ENCODE peak calls at places on chromosomes 3 and 15, in ten cellular contexts. C is choroid plexus epithelial cell, V is fibroblast of the aortic adventitia, P is mammary epithelial cell, O is Peyer's patch, I is fibroblast of mammary gland, N is psoas muscle, F is astrocyte, L is GM23248, M is left ventricle myocardium inferior. H is an unnamed sample.

GRCh38 chr3:57876632-57877031 is 120.5 kb downstream of the SLMAP start:
- DNase-seq in P (no peak), I (no peak), O (no peak), N (no peak), V (no peak), L (no peak), F (no peak), C (no peak), M (no peak), H (no peak)

GRCh38 chr15:99275525-99276128 is 24.3 kb downstream of the LRRC28 start:
- DNase-seq in O (no peak), N (no peak), C (no peak), I (no peak), M (no peak), V (no peak), P (no peak), L (no peak), F (no peak), H (no peak)

GRCh38 chr3:7188551-7188950 is 327.6 kb downstream of the GRM7 start:
- DNase-seq in P (peak), M (no peak), C (peak), I (no peak), V (no peak), F (peak), O (no peak), L (no peak), N (no peak), H (peak)

GRCh38 chr3:13555753-13556152 is 6.8 kb downstream of the FBLN2 start:
- DNase-seq in P (no peak), I (no peak), V (no peak), F (no peak), O (no peak), C (no peak), N (peak), M (no peak), L (no peak), H (no peak)

GRCh38 chr15:39488498-39488897 is 92.4 kb upstream of the THBS1 start:
- DNase-seq in C (peak), V (peak), P (no peak), I (no peak), N (no peak), F (no peak), L (no peak), M (peak), O (no peak), H (no peak)

GRCh38 chr3:187742351-187743171 is 2.7 kb downstream of the BCL6 start:
- DNase-seq in C (peak), L (peak), N (peak), V (peak), I (peak), P (peak), F (peak), M (peak), O (peak), H (no peak)

GRCh38 chr3:140922634-140923033 is 19.0 kb upstream of the SLC25A36 start:
- DNase-seq in N (no peak), M (no peak), I (peak), L (peak), O (no peak), V (peak), C (peak), P (no peak), F (no peak), H (peak)

GRCh38 chr15:53453253-53454105 is 306.0 kb downstream of the WDR72 start:
- DNase-seq in I (no peak), F (no peak), N (no peak), M (no peak), C (no peak), V (no peak), P (no peak), O (no peak), L (no peak), H (no peak)

GRCh38 chr3:64889991-64890390 is 202.2 kb upstream of the ADAMTS9 start:
- DNase-seq in M (peak), O (no peak), L (no peak), C (peak), N (peak), P (no peak), V (no peak), I (no peak), F (no peak), H (peak)

GRCh38 chr15:76065267-76065666 is 5.5 kb downstream of the TMEM266 start:
- DNase-seq in C (no peak), L (no peak), O (no peak), I (no peak), P (no peak), F (no peak), V (no peak), N (no peak), M (no peak), H (no peak)

GRCh38 chr3:176430244-176430893 is 766.9 kb downstream of the TBL1XR1 start:
- DNase-seq in O (no peak), I (peak), V (peak), N (no peak), M (no peak), C (peak), F (peak), L (peak), P (peak), H (peak)

GRCh38 chr3:139111392-139112229 is 66.9 kb upstream of the PRR23C start:
- DNase-seq in N (peak), C (peak), F (peak), V (peak), L (peak), I (peak), M (peak), P (peak), O (peak), H (peak)

GRCh38 chr3:139108253-139108969 is 63.7 kb upstream of the PRR23C start:
- DNase-seq in C (no peak), P (no peak), V (no peak), O (no peak), M (no peak), F (no peak), I (no peak), N (no peak), L (no peak), H (no peak)

GRCh38 chr3:139109271-139109670 is 64.6 kb upstream of the PRR23C start:
- DNase-seq in V (no peak), C (no peak), P (no peak), M (no peak), N (no peak), F (no peak), I (no peak), O (no peak), L (no peak), H (no peak)

GRCh38 chr3:139112230-139112558 is 67.5 kb upstream of the PRR23C start:
- DNase-seq in P (no peak), N (no peak), V (no peak), M (no peak), C (no peak), O (no peak), I (no peak), L (no peak), F (no peak), H (no peak)

GRCh38 chr3:139110072-139110830 is 65.6 kb upstream of the PRR23C start:
- DNase-seq in F (no peak), I (no peak), O (no peak), M (peak), V (no peak), C (no peak), P (no peak), N (no peak), L (no peak), H (no peak)
- H3K4me3 ChIP-seq in F (no peak), I (no peak), O (no peak), M (no peak), V (no peak), C (no peak), P (no peak), N (no peak), L (no peak), H (no peak)

GRCh38 chr3:129972301-129972700 is 2.2 kb upstream of the TRH start:
- DNase-seq in F (no peak), C (no peak), M (no peak), L (no peak), P (no peak), N (no peak), O (no peak), V (no peak), I (no peak), H (no peak)

GRCh38 chr3:129967761-129968160 is 6.8 kb upstream of the TRH start:
- DNase-seq in N (no peak), L (no peak), P (no peak), C (no peak), F (no peak), I (no peak), V (no peak), O (no peak), M (no peak), H (no peak)

GRCh38 chr3:129973853-129974252 is 667 bp upstream of the TRH start:
- DNase-seq in C (no peak), M (no peak), F (no peak), V (no peak), L (no peak), N (no peak), I (no peak), O (no peak), P (no peak), H (no peak)

GRCh38 chr3:129971368-129972052 is 3.0 kb upstream of the TRH start:
- DNase-seq in F (no peak), P (no peak), V (no peak), O (no peak), L (no peak), C (no peak), I (no peak), N (no peak), M (no peak), H (no peak)

DNA sequence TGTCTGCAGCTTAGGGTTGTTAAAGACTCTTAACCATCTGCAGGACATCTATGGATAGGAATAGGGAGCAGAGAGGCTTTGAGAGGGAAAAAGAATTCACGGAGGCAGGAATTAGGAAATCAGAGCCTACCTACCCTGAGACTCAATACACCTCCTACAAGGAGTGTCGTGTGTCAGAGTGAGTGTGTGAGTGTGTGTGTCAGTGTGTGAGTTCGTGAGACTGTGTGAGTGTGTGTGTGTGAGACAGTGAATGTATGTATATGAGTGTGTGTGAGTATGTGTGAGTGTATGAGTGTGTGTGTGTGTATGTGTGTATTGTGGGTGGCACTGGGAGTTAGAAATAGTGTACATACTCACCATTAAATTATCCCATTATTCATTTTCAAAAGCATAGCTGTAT is 3.9 kb upstream of the TRH start:
- DNase-seq in V (no peak), I (no peak), M (no peak), L (no peak), C (no peak), N (no peak), O (no peak), F (no peak), P (no peak), H (no peak)
- H3K4me3 ChIP-seq in V (no peak), I (no peak), M (no peak), L (no peak), C (no peak), N (no peak), O (no peak), F (no peak), P (no peak), H (no peak)

DNA sequence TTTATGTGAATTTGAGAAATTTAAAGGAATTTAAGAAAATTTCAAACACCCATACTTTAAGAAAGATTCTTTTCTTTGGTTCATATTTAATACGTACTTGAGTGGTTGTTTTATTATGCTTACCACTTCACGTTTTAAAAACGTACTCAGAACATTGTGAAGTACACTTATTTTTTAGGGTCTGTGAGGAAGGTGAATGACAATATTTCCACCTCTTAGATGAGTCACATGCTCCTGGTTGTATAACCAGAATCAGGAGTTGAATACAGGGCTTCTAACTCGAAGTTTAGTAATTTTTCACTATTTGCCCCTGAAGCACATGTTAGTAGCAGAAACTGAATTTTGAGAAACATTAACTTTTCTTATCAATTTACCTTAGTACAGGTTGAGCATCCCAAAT is 7.5 kb downstream of the SKIL start:
- DNase-seq in M (no peak), P (no peak), C (no peak), I (no peak), O (no peak), F (no peak), V (no peak), N (no peak), L (no peak), H (no peak)
- H3K4me3 ChIP-seq in M (no peak), P (no peak), C (no peak), I (no peak), O (no peak), F (no peak), V (no peak), N (no peak), L (peak), H (no peak)

DNA sequence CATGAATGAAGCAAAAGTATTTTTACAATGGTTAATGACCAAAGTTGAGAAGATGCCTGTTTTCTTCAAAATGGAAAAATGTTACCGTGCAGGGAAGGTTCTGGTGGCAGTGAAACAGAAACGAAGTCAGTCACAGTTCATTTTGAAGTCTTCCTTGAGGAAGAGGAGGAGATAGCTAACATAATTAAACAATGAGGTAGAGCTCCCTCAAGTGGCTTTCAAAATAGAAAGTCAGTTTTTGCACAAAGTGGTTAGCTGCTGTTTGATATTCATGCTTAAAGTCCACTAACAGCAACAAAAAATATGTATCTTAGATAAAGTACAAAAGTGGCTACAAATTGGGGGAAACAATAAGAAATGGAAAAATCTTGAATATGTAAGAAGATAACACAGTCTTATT is 87.3 kb downstream of the TFG start:
- DNase-seq in I (peak), P (peak), L (peak), O (no peak), V (peak), M (no peak), N (no peak), C (peak), F (peak), H (no peak)
- H3K4me3 ChIP-seq in I (no peak), P (no peak), L (peak), O (no peak), V (no peak), M (no peak), N (no peak), C (peak), F (no peak), H (no peak)

GRCh38 chr3:71304684-71305083 is 278.8 kb downstream of the FOXP1 start:
- DNase-seq in V (peak), N (no peak), P (peak), O (peak), I (peak), C (peak), L (peak), F (peak), M (no peak), H (peak)
- H3K4me3 ChIP-seq in V (peak), N (peak), P (no peak), O (peak), I (no peak), C (peak), L (no peak), F (peak), M (peak), H (peak)

GRCh38 chr3:11288021-11288491 is 15.9 kb downstream of the ATG7 start:
- DNase-seq in I (peak), F (peak), P (peak), L (peak), O (no peak), C (peak), M (no peak), N (no peak), V (peak), H (no peak)

GRCh38 chr3:11290743-11291680 is 18.8 kb downstream of the ATG7 start:
- DNase-seq in M (no peak), F (peak), O (no peak), L (peak), V (peak), P (peak), N (no peak), I (peak), C (peak), H (peak)

GRCh38 chr3:11291808-11292207 is 19.6 kb downstream of the ATG7 start:
- DNase-seq in N (no peak), F (no peak), I (no peak), L (no peak), O (no peak), P (no peak), V (no peak), C (no peak), M (no peak), H (no peak)

GRCh38 chr3:11289864-11290263 is 17.7 kb downstream of the ATG7 start:
- DNase-seq in C (no peak), P (no peak), N (no peak), L (peak), M (no peak), O (no peak), I (peak), F (no peak), V (no peak), H (no peak)

DNA sequence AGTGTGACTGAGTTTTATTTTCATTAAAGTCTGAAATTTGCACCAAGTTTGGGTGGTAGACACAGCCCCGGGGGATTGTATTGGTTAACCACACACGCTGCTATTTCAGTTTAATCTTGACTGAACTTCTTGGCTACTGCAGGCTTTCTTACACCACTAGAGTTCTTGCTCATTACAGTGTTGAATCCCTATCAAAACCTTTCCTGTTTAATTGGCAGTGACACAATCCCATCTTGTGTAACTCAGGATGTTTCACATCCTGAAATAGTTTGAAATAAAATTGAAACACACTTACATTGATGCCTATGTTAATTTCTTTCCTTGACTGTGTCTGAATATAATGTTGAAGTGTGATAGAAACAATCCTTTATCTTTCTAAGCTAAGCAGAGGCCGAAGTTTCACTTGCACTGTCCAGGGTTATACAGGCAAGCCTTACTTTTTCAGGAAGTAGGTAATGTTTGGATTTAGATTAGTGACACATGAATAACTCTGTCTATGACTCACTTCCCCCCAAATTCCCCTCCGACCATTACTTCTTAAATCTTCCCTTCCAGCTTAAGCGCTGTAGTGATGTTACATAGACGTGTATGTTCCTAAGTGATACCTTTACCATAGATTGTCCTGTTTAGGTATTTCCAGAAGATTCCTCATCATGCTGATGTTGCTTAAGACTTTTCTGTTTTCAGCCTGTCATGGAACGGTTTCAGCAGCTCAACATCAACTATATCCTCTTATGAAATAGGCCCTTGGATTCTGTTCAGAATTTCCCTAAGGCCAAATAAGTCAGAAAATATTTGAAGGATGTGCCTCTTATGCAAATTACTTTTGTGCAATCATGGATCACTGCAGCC is 16.8 kb downstream of the ATG7 start:
- DNase-seq in O (no peak), V (peak), C (peak), F (peak), I (peak), L (peak), N (no peak), P (peak), M (no peak), H (peak)
- H3K4me3 ChIP-seq in O (no peak), V (no peak), C (no peak), F (peak), I (no peak), L (peak), N (no peak), P (peak), M (peak), H (no peak)

GRCh38 chr15:44667039-44667360 is 3.5 kb upstream of the SPG11 start:
- DNase-seq in I (no peak), V (no peak), L (no peak), P (no peak), C (no peak), M (no peak), N (no peak), F (no peak), O (no peak), H (no peak)
- H3K4me3 ChIP-seq in I (no peak), V (no peak), L (no peak), P (no peak), C (no peak), M (no peak), N (no peak), F (no peak), O (no peak), H (no peak)

GRCh38 chr15:55402707-55403106 is 5.5 kb downstream of the CCPG1 start:
- DNase-seq in C (peak), N (no peak), M (no peak), F (no peak), I (no peak), L (peak), V (peak), O (no peak), P (no peak), H (no peak)

GRCh38 chr15:55403531-55403930 is 4.6 kb downstream of the CCPG1 start:
- DNase-seq in F (peak), N (no peak), M (no peak), L (peak), O (no peak), C (peak), V (peak), P (no peak), I (peak), H (no peak)

GRCh38 chr15:55401786-55402246 is 6.3 kb downstream of the CCPG1 start:
- DNase-seq in L (no peak), P (no peak), N (no peak), F (no peak), M (no peak), C (no peak), I (no peak), V (no peak), O (no peak), H (no peak)

GRCh38 chr15:55407949-55408766 is at the start of the genes CCPG1 and PIERCE2:
- DNase-seq in M (peak), P (peak), N (peak), C (peak), V (peak), I (peak), L (peak), F (peak), O (peak), H (peak)

DNA sequence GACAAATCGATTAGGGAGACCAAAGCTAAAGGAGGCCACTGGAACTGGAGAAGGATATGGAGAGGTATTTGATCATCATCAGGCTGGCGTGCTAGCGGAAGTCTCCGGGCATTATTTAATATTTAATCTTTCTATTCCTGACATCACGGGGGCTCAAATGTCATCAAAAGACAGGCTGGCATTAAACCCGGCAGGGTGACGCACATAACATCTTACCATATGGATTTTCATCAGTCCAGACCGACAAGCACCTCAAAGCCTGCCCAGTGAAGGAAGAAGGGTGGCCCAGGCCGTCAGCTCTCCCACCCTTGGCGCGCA is 569 bp downstream of the CCPG1 start:
- DNase-seq in O (no peak), C (peak), L (peak), V (peak), N (no peak), F (peak), M (no peak), P (no peak), I (peak), H (peak)
- H3K4me3 ChIP-seq in O (peak), C (peak), L (peak), V (peak), N (peak), F (peak), M (peak), P (peak), I (peak), H (peak)

H was measured in brain microvascular endothelial cell.